ENCODE peak calls at places on chromosomes 16 and 17, in six cellular contexts. J, N, D, T, Q and V are unnamed samples.

GRCh38 chr17:68821860-68822693 is 133.1 kb downstream of the ABCA8 start:
- DNase-seq in Q (no peak), T (no peak), D (peak; percentile 78), J (no peak), N (no peak), V (no peak)

GRCh38 chr17:63497708-63498483 is 21.0 kb downstream of the ACE start:
- DNase-seq in N (no peak), T (no peak), D (peak; percentile 45), Q (no peak), J (no peak), V (no peak)

GRCh38 chr16:31868701-31869167 is 4.9 kb upstream of the ZNF267 start:
- DNase-seq in Q (peak; percentile 83), J (peak; percentile 87), N (peak; percentile 89), D (peak; percentile 66), T (no peak), V (peak; percentile 83)

GRCh38 chr17:74097461-74098131 is 105.9 kb upstream of the RPL38 start:
- DNase-seq in N (no peak), T (no peak), D (no peak), J (no peak), Q (peak; percentile 7), V (no peak)

GRCh38 chr17:2025220-2025621 is at the start of gene RTN4RL1:
- DNase-seq in T (no peak), N (peak; percentile 66), J (peak; percentile 71), D (peak; percentile 80), Q (peak; percentile 76), V (peak; percentile 88)

GRCh38 chr16:64590516-64590915 is 531.3 kb downstream of the CDH11 start:
- DNase-seq in N (no peak), T (no peak), J (no peak), Q (no peak), D (peak; percentile 11), V (no peak)

GRCh38 chr17:80260791-80261158 is at the start of gene RNF213:
- DNase-seq in N (peak; percentile 68), D (no peak), Q (peak; percentile 70), T (no peak), J (peak; percentile 75), V (no peak)

GRCh38 chr17:29112780-29113295 is 67.4 kb downstream of the MYO18A start:
- DNase-seq in D (no peak), J (no peak), N (peak; percentile 28), Q (no peak), T (no peak), V (no peak)

GRCh38 chr17:27535178-27535928 is 79.1 kb downstream of the KSR1 start:
- DNase-seq in Q (no peak), J (peak; percentile 39), N (no peak), T (no peak), D (no peak), V (no peak)

GRCh38 chr16:53892155-53892554 is 188.2 kb downstream of the FTO start:
- DNase-seq in J (peak; percentile 52), D (peak; percentile 62), T (no peak), N (peak; percentile 53), Q (no peak), V (no peak)

GRCh38 chr16:60642956-60643355 is 1393.3 kb downstream of the CDH8 start:
- DNase-seq in N (no peak), D (no peak), J (no peak), T (no peak), Q (no peak), V (no peak)

GRCh38 chr17:9918804-9919352 is 13.8 kb upstream of the RCVRN start:
- DNase-seq in N (no peak), J (no peak), T (no peak), D (no peak), Q (no peak), V (no peak)

GRCh38 chr17:82227629-82228277 is 1.1 kb upstream of the SLC16A3 start:
- DNase-seq in Q (no peak), T (no peak), J (no peak), D (no peak), N (no peak), V (no peak)

GRCh38 chr16:69522732-69523404 is 42.9 kb upstream of the NFAT5 start:
- DNase-seq in N (no peak), Q (no peak), D (peak; percentile 76), T (no peak), J (no peak), V (no peak)

GRCh38 chr17:74183411-74183810 is 20.1 kb upstream of the RPL38 start:
- DNase-seq in D (no peak), N (no peak), Q (no peak), J (no peak), T (no peak), V (no peak)

GRCh38 chr16:711548-712320 is 3.2 kb upstream of the METRN start:
- DNase-seq in T (no peak), N (peak; percentile 83), J (peak; percentile 85), D (peak; percentile 81), Q (peak; percentile 83), V (no peak)

GRCh38 chr17:41403409-41404023 is 6.1 kb upstream of the KRT31 start:
- DNase-seq in J (no peak), N (no peak), T (no peak), D (no peak), Q (no peak), V (no peak)

GRCh38 chr16:70250748-70251650 is 741 bp downstream of the EXOSC6 start:
- DNase-seq in Q (peak; percentile 63), T (no peak), J (peak; percentile 51), D (peak; percentile 61), N (peak; percentile 52), V (no peak)

GRCh38 chr17:1592751-1593629 is 30.4 kb upstream of the PITPNA start:
- DNase-seq in N (no peak), D (no peak), T (no peak), J (peak; percentile 88), Q (no peak), V (no peak)

GRCh38 chr17:47850692-47851573 is at the start of gene SP6:
- DNase-seq in N (peak; percentile 91), D (peak; percentile 76), J (peak; percentile 91), T (no peak), Q (peak; percentile 74), V (no peak)

GRCh38 chr16:12501727-12502457 is 301.8 kb downstream of the CPPED1 start:
- DNase-seq in Q (no peak), N (no peak), J (no peak), D (no peak), T (no peak), V (no peak)

GRCh38 chr16:629289-630023 is 1.3 kb upstream of the WFIKKN1 start:
- DNase-seq in Q (peak; percentile 53), N (no peak), D (no peak), J (no peak), T (no peak), V (no peak)

GRCh38 chr17:76997981-76998531 is 129.9 kb downstream of the MGAT5B start:
- DNase-seq in T (no peak), J (peak; percentile 11), N (no peak), D (no peak), Q (no peak), V (no peak)

GRCh38 chr17:12730931-12731521 is 58.3 kb upstream of the ARHGAP44 start:
- DNase-seq in T (no peak), D (peak; percentile 56), Q (no peak), J (peak; percentile 81), N (peak; percentile 88), V (peak; percentile 67)

GRCh38 chr16:1612320-1613111 is at the start of gene CRAMP1:
- DNase-seq in D (peak; percentile 27), T (no peak), J (peak; percentile 13), Q (no peak), N (no peak), V (no peak)

GRCh38 chr16:29858149-29858899 is 4.7 kb downstream of the CDIPT start:
- DNase-seq in J (no peak), Q (no peak), D (no peak), N (peak; percentile 73), T (no peak), V (no peak)

DNA sequence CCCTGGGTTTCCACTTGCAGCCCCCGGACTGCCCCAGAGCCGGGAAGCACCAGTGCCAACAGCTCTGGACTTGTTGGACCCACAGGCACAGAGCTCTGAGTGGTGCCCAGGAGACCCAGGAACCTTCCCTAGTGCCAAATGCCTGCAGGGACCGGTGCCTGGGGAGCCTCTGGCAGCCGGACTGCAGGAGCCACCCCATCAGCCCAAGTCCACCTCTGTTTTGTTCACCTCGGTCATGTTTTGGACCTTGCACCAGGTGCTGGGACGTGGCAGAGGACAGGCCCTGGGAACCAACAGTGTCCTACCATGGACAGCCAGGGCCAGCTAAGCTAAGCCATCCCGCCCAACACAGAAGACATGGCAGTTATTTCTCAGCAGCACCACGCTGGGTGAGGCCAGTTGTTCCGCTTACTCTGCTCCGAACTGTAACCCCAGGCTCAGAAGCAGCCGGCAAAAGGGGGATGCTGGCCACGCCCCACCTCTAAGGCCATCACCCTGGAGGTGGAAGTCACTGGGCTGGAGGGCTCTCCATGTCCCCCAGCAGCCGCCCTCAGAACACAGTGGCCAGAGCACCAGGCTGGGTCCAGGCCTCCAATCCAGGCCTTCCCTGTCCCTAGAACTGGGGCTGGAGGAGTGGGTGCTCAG is 79.8 kb downstream of the AMFR start:
- DNase-seq in J (no peak), Q (no peak), T (no peak), D (no peak), N (no peak), V (no peak)
- TF ChIP-seq POLR2A in J (no peak), Q (no peak), T (no peak), D (no peak), N (no peak), V (no peak)

GRCh38 chr16:26860506-26860905 is 206.2 kb upstream of the C16orf82 start:
- DNase-seq in Q (no peak), D (no peak), T (no peak), J (no peak), N (no peak), V (no peak)

GRCh38 chr16:26856791-26857190 is 209.9 kb upstream of the C16orf82 start:
- DNase-seq in Q (no peak), J (no peak), T (no peak), D (no peak), N (no peak), V (no peak)

GRCh38 chr16:26857371-26857770 is 209.4 kb upstream of the C16orf82 start:
- DNase-seq in D (no peak), N (no peak), T (no peak), J (no peak), Q (no peak), V (no peak)

GRCh38 chr16:26856271-26856670 is 210.5 kb upstream of the C16orf82 start:
- DNase-seq in Q (no peak), N (no peak), T (no peak), D (no peak), J (no peak), V (no peak)

DNA sequence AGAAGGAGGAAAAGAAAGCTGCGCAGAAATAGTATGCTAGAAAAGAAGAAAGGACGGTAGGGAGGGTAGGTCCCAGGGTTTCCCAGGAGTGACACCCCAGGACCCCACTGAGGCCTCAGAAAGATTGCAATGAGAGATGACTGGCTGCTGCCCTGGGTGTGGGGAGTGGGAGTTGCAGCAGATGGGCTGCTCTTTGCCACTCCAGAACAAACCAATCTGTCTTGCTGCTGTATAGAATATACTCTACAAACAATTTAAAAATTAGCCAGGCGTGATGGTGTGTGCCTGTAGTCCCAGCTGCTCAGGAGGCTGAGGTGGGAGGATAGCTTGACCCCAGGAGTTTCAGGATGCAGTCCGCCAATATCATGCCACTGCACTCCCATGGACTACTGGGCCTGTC is 207.6 kb upstream of the C16orf82 start:
- DNase-seq in T (no peak), D (no peak), J (no peak), Q (no peak), N (no peak), V (no peak)
- TF ChIP-seq EP300 in T (no peak), D (no peak), J (no peak), Q (no peak), N (no peak), V (no peak)

GRCh38 chr16:89643769-89644300 is 13.7 kb downstream of the CHMP1A start:
- DNase-seq in J (no peak), T (no peak), N (no peak), Q (no peak), D (no peak), V (no peak)
- TF ChIP-seq POLR2A in J (no peak), T (no peak), N (no peak), Q (no peak), D (no peak), V (no peak)

GRCh38 chr16:11233727-11234376 is 22.2 kb downstream of the SOCS1 start:
- DNase-seq in D (no peak), J (peak; percentile 34), N (no peak), Q (no peak), T (no peak), V (no peak)
- TF ChIP-seq EP300 in D (no peak), J (no peak), N (no peak), Q (no peak), T (no peak), V (no peak)